ENCODE peak calls at places on chromosome 22, in seven cellular contexts. One of them, this sample, is unnamed.

GRCh38 chr22:24540470-24540869 is 14.5 kb downstream of the GUCD1 start:
- DNase-seq in stimulated activated CD4-positive, alpha-beta T cell treated with anti-CD3 and anti-CD28 coated beads, TNF-alpha, amount 100 ng/mL, for 4 hours: no peak
- DNase-seq in upper lobe of right lung: no peak
- DNase-seq in tibial artery: no peak
- DNase-seq in NCI-H2107: no peak
- DNase-seq in NCI-H774: no peak
- DNase-seq in spleen: no peak
- DNase-seq in this sample: no peak

GRCh38 chr22:25090225-25090651 is 109.4 kb upstream of the CRYBB3 start:
- DNase-seq in upper lobe of right lung: no peak
- DNase-seq in tibial artery: no peak
- DNase-seq in NCI-H774: no peak
- DNase-seq in spleen: no peak
- DNase-seq in NCI-H2107: no peak
- DNase-seq in stimulated activated CD4-positive, alpha-beta T cell treated with anti-CD3 and anti-CD28 coated beads, TNF-alpha, amount 100 ng/mL, for 4 hours: no peak
- DNase-seq in this sample: no peak

GRCh38 chr22:46798366-46799057 is 36.1 kb downstream of the TBC1D22A start:
- DNase-seq in stimulated activated CD4-positive, alpha-beta T cell treated with anti-CD3 and anti-CD28 coated beads, TNF-alpha, amount 100 ng/mL, for 4 hours: peak
- DNase-seq in spleen: peak
- DNase-seq in tibial artery: peak
- DNase-seq in NCI-H774: no peak
- DNase-seq in upper lobe of right lung: peak
- DNase-seq in NCI-H2107: peak
- DNase-seq in this sample: no peak

GRCh38 chr22:47817380-47817779 is 1054.9 kb downstream of the TBC1D22A start:
- DNase-seq in upper lobe of right lung: no peak
- DNase-seq in NCI-H774: no peak
- DNase-seq in stimulated activated CD4-positive, alpha-beta T cell treated with anti-CD3 and anti-CD28 coated beads, TNF-alpha, amount 100 ng/mL, for 4 hours: no peak
- DNase-seq in NCI-H2107: no peak
- DNase-seq in spleen: no peak
- DNase-seq in tibial artery: no peak
- DNase-seq in this sample: no peak

GRCh38 chr22:26406118-26406517 is 22.9 kb upstream of the ASPHD2 start:
- DNase-seq in tibial artery: no peak
- DNase-seq in upper lobe of right lung: no peak
- DNase-seq in NCI-H774: peak
- DNase-seq in spleen: no peak
- DNase-seq in NCI-H2107: no peak
- DNase-seq in stimulated activated CD4-positive, alpha-beta T cell treated with anti-CD3 and anti-CD28 coated beads, TNF-alpha, amount 100 ng/mL, for 4 hours: no peak
- DNase-seq in this sample: no peak

GRCh38 chr22:27032121-27032761 is 374.9 kb downstream of the MIAT start:
- DNase-seq in NCI-H774: peak
- DNase-seq in stimulated activated CD4-positive, alpha-beta T cell treated with anti-CD3 and anti-CD28 coated beads, TNF-alpha, amount 100 ng/mL, for 4 hours: no peak
- DNase-seq in upper lobe of right lung: no peak
- DNase-seq in tibial artery: peak
- DNase-seq in NCI-H2107: no peak
- DNase-seq in spleen: no peak
- DNase-seq in this sample: no peak

GRCh38 chr22:28989035-28989464 is 72.6 kb downstream of the C22orf31 start:
- DNase-seq in upper lobe of right lung: no peak
- DNase-seq in NCI-H2107: no peak
- DNase-seq in tibial artery: no peak
- DNase-seq in NCI-H774: no peak
- DNase-seq in stimulated activated CD4-positive, alpha-beta T cell treated with anti-CD3 and anti-CD28 coated beads, TNF-alpha, amount 100 ng/mL, for 4 hours: no peak
- DNase-seq in spleen: no peak
- DNase-seq in this sample: no peak

GRCh38 chr22:41526802-41527799 is 17.2 kb downstream of the POLR3H start:
- DNase-seq in spleen: peak
- DNase-seq in NCI-H2107: no peak
- DNase-seq in NCI-H774: no peak
- DNase-seq in upper lobe of right lung: no peak
- DNase-seq in stimulated activated CD4-positive, alpha-beta T cell treated with anti-CD3 and anti-CD28 coated beads, TNF-alpha, amount 100 ng/mL, for 4 hours: peak
- DNase-seq in tibial artery: no peak
- DNase-seq in this sample: no peak

GRCh38 chr22:37499006-37499707 is 13.0 kb upstream of the MFNG start:
- DNase-seq in upper lobe of right lung: no peak
- DNase-seq in stimulated activated CD4-positive, alpha-beta T cell treated with anti-CD3 and anti-CD28 coated beads, TNF-alpha, amount 100 ng/mL, for 4 hours: no peak
- DNase-seq in NCI-H774: no peak
- DNase-seq in tibial artery: no peak
- DNase-seq in NCI-H2107: no peak
- DNase-seq in spleen: no peak
- DNase-seq in this sample: no peak

GRCh38 chr22:32103648-32104326 is 55.3 kb downstream of the C22orf42 start:
- DNase-seq in upper lobe of right lung: no peak
- DNase-seq in stimulated activated CD4-positive, alpha-beta T cell treated with anti-CD3 and anti-CD28 coated beads, TNF-alpha, amount 100 ng/mL, for 4 hours: no peak
- DNase-seq in NCI-H774: no peak
- DNase-seq in spleen: no peak
- DNase-seq in NCI-H2107: no peak
- DNase-seq in tibial artery: no peak
- DNase-seq in this sample: no peak

GRCh38 chr22:37716708-37717107 is 19.9 kb downstream of the TRIOBP start:
- DNase-seq in tibial artery: no peak
- DNase-seq in stimulated activated CD4-positive, alpha-beta T cell treated with anti-CD3 and anti-CD28 coated beads, TNF-alpha, amount 100 ng/mL, for 4 hours: no peak
- DNase-seq in spleen: no peak
- DNase-seq in upper lobe of right lung: no peak
- DNase-seq in NCI-H2107: no peak
- DNase-seq in NCI-H774: no peak
- DNase-seq in this sample: no peak

GRCh38 chr22:49208003-49208402 is 619.7 kb downstream of the BRD1 start:
- DNase-seq in upper lobe of right lung: peak
- DNase-seq in NCI-H2107: no peak
- DNase-seq in NCI-H774: no peak
- DNase-seq in tibial artery: peak
- DNase-seq in stimulated activated CD4-positive, alpha-beta T cell treated with anti-CD3 and anti-CD28 coated beads, TNF-alpha, amount 100 ng/mL, for 4 hours: no peak
- DNase-seq in spleen: peak
- DNase-seq in this sample: peak

GRCh38 chr22:49676783-49677494 is 150.7 kb downstream of the BRD1 start:
- DNase-seq in tibial artery: no peak
- DNase-seq in spleen: peak
- DNase-seq in NCI-H774: no peak
- DNase-seq in upper lobe of right lung: no peak
- DNase-seq in stimulated activated CD4-positive, alpha-beta T cell treated with anti-CD3 and anti-CD28 coated beads, TNF-alpha, amount 100 ng/mL, for 4 hours: no peak
- DNase-seq in NCI-H2107: no peak
- DNase-seq in this sample: no peak

GRCh38 chr22:29683536-29683935 is 36.3 kb upstream of the CABP7 start:
- DNase-seq in NCI-H774: no peak
- DNase-seq in spleen: no peak
- DNase-seq in upper lobe of right lung: no peak
- DNase-seq in tibial artery: no peak
- DNase-seq in NCI-H2107: no peak
- DNase-seq in stimulated activated CD4-positive, alpha-beta T cell treated with anti-CD3 and anti-CD28 coated beads, TNF-alpha, amount 100 ng/mL, for 4 hours: no peak
- DNase-seq in this sample: no peak

GRCh38 chr22:49527611-49528419 is 299.9 kb downstream of the BRD1 start:
- DNase-seq in stimulated activated CD4-positive, alpha-beta T cell treated with anti-CD3 and anti-CD28 coated beads, TNF-alpha, amount 100 ng/mL, for 4 hours: no peak
- DNase-seq in NCI-H774: no peak
- DNase-seq in NCI-H2107: no peak
- DNase-seq in tibial artery: no peak
- DNase-seq in spleen: peak
- DNase-seq in upper lobe of right lung: no peak
- DNase-seq in this sample: no peak

GRCh38 chr22:48906177-48906835 is 921.4 kb downstream of the BRD1 start:
- DNase-seq in tibial artery: no peak
- DNase-seq in spleen: no peak
- DNase-seq in NCI-H774: no peak
- DNase-seq in NCI-H2107: no peak
- DNase-seq in upper lobe of right lung: peak
- DNase-seq in stimulated activated CD4-positive, alpha-beta T cell treated with anti-CD3 and anti-CD28 coated beads, TNF-alpha, amount 100 ng/mL, for 4 hours: no peak
- DNase-seq in this sample: peak

GRCh38 chr22:45934659-45935341 is 42.2 kb downstream of the WNT7B start:
- DNase-seq in stimulated activated CD4-positive, alpha-beta T cell treated with anti-CD3 and anti-CD28 coated beads, TNF-alpha, amount 100 ng/mL, for 4 hours: no peak
- DNase-seq in NCI-H774: no peak
- DNase-seq in tibial artery: no peak
- DNase-seq in NCI-H2107: no peak
- DNase-seq in spleen: no peak
- DNase-seq in upper lobe of right lung: no peak
- DNase-seq in this sample: peak

GRCh38 chr22:25084405-25085107 is 115.1 kb upstream of the CRYBB3 start:
- DNase-seq in NCI-H2107: no peak
- DNase-seq in spleen: no peak
- DNase-seq in stimulated activated CD4-positive, alpha-beta T cell treated with anti-CD3 and anti-CD28 coated beads, TNF-alpha, amount 100 ng/mL, for 4 hours: no peak
- DNase-seq in NCI-H774: no peak
- DNase-seq in tibial artery: no peak
- DNase-seq in upper lobe of right lung: no peak
- DNase-seq in this sample: no peak

GRCh38 chr22:38155703-38156102 is 25.9 kb downstream of the PLA2G6 start:
- DNase-seq in tibial artery: no peak
- DNase-seq in upper lobe of right lung: no peak
- DNase-seq in NCI-H2107: no peak
- DNase-seq in stimulated activated CD4-positive, alpha-beta T cell treated with anti-CD3 and anti-CD28 coated beads, TNF-alpha, amount 100 ng/mL, for 4 hours: no peak
- DNase-seq in NCI-H774: no peak
- DNase-seq in spleen: no peak
- DNase-seq in this sample: no peak

GRCh38 chr22:42970029-42970428 is 44.9 kb downstream of the PACSIN2 start:
- DNase-seq in spleen: no peak
- DNase-seq in upper lobe of right lung: no peak
- DNase-seq in NCI-H2107: no peak
- DNase-seq in tibial artery: no peak
- DNase-seq in stimulated activated CD4-positive, alpha-beta T cell treated with anti-CD3 and anti-CD28 coated beads, TNF-alpha, amount 100 ng/mL, for 4 hours: no peak
- DNase-seq in NCI-H774: no peak
- DNase-seq in this sample: no peak

GRCh38 chr22:44395116-44396005 is 82.6 kb upstream of the SHISAL1 start:
- DNase-seq in NCI-H774: no peak
- DNase-seq in upper lobe of right lung: peak
- DNase-seq in NCI-H2107: no peak
- DNase-seq in spleen: peak
- DNase-seq in stimulated activated CD4-positive, alpha-beta T cell treated with anti-CD3 and anti-CD28 coated beads, TNF-alpha, amount 100 ng/mL, for 4 hours: no peak
- DNase-seq in tibial artery: peak
- DNase-seq in this sample: no peak

GRCh38 chr22:40429481-40429880 is 59.1 kb downstream of the SGSM3 start:
- DNase-seq in tibial artery: no peak
- DNase-seq in upper lobe of right lung: no peak
- DNase-seq in stimulated activated CD4-positive, alpha-beta T cell treated with anti-CD3 and anti-CD28 coated beads, TNF-alpha, amount 100 ng/mL, for 4 hours: no peak
- DNase-seq in NCI-H774: no peak
- DNase-seq in NCI-H2107: no peak
- DNase-seq in spleen: no peak
- DNase-seq in this sample: no peak

GRCh38 chr22:30183861-30184278 is 62.7 kb downstream of the LIF start:
- DNase-seq in upper lobe of right lung: no peak
- DNase-seq in stimulated activated CD4-positive, alpha-beta T cell treated with anti-CD3 and anti-CD28 coated beads, TNF-alpha, amount 100 ng/mL, for 4 hours: no peak
- DNase-seq in spleen: no peak
- DNase-seq in NCI-H774: no peak
- DNase-seq in tibial artery: no peak
- DNase-seq in NCI-H2107: no peak
- DNase-seq in this sample: no peak

GRCh38 chr22:50261615-50262459 is at the start of gene MAPK12:
- DNase-seq in tibial artery: no peak
- DNase-seq in NCI-H774: no peak
- DNase-seq in NCI-H2107: no peak
- DNase-seq in spleen: no peak
- DNase-seq in stimulated activated CD4-positive, alpha-beta T cell treated with anti-CD3 and anti-CD28 coated beads, TNF-alpha, amount 100 ng/mL, for 4 hours: no peak
- DNase-seq in upper lobe of right lung: no peak
- DNase-seq in this sample: no peak

GRCh38 chr22:29115682-29116313 is 43.0 kb downstream of the KREMEN1 start:
- DNase-seq in NCI-H774: no peak
- DNase-seq in spleen: no peak
- DNase-seq in stimulated activated CD4-positive, alpha-beta T cell treated with anti-CD3 and anti-CD28 coated beads, TNF-alpha, amount 100 ng/mL, for 4 hours: no peak
- DNase-seq in tibial artery: no peak
- DNase-seq in NCI-H2107: no peak
- DNase-seq in upper lobe of right lung: no peak
- DNase-seq in this sample: no peak

GRCh38 chr22:49699476-49699875 is 128.2 kb downstream of the BRD1 start:
- DNase-seq in NCI-H774: no peak
- DNase-seq in stimulated activated CD4-positive, alpha-beta T cell treated with anti-CD3 and anti-CD28 coated beads, TNF-alpha, amount 100 ng/mL, for 4 hours: no peak
- DNase-seq in tibial artery: no peak
- DNase-seq in upper lobe of right lung: no peak
- DNase-seq in NCI-H2107: no peak
- DNase-seq in spleen: no peak
- DNase-seq in this sample: peak